ENCODE peak calls at places on chromosomes 16 and 17, in four cellular contexts. J is NCI-H1092 treated with DMSO at 0.1 percent for 48 hours; U is cerebellar nuclear complex; N is activated naive CD8-positive, alpha-beta T cell treated with anti-CD3 and anti-CD28 coated beads for 36 hours. T is an unnamed sample.

GRCh38 chr17:43597624-43598358 is 51.7 kb upstream of the ETV4 start:
- DNase-seq in J (no peak), U (no peak), N (no peak), T (no peak)

GRCh38 chr16:66103245-66103644 is 263.2 kb upstream of the CDH5 start:
- DNase-seq in J (no peak), U (no peak), N (no peak), T (no peak)

GRCh38 chr17:19405114-19405513 is 5.9 kb upstream of the RNF112 start:
- DNase-seq in J (no peak), U (no peak), N (no peak), T (no peak)

GRCh38 chr17:72587773-72588511 is 467.1 kb downstream of the SOX9 start:
- DNase-seq in J (peak), U (no peak), N (no peak), T (no peak)

GRCh38 chr16:56980792-56981724 is 8.3 kb upstream of the NLRC5 start:
- DNase-seq in J (no peak), U (no peak), N (no peak), T (no peak)

GRCh38 chr16:80314042-80314441 is 226.8 kb upstream of the DYNLRB2 start:
- DNase-seq in J (no peak), U (no peak), N (no peak), T (no peak)

GRCh38 chr17:17109896-17110295 is 67.6 kb downstream of the MPRIP start:
- DNase-seq in J (no peak), U (no peak), N (no peak), T (no peak)

GRCh38 chr16:50884066-50884860 is 142.4 kb downstream of the CYLD start:
- DNase-seq in J (no peak), U (no peak), N (peak), T (peak)

GRCh38 chr17:54678158-54678557 is 222.5 kb upstream of the TOM1L1 start:
- DNase-seq in J (no peak), U (no peak), N (no peak), T (no peak)

GRCh38 chr16:55001931-55002330 is 71.3 kb downstream of the IRX5 start:
- DNase-seq in J (no peak), U (no peak), N (no peak), T (no peak)

GRCh38 chr17:73165616-73166404 is 1.0 kb downstream of the SSTR2 start:
- DNase-seq in J (no peak), U (no peak), N (no peak), T (no peak)

GRCh38 chr17:77882481-77883212 is 75.9 kb upstream of the TNRC6C start:
- DNase-seq in J (no peak), U (no peak), N (peak), T (no peak)